ENCODE peak calls at places on chromosome 19, in six cellular contexts. I is kidney, M is Peyer's patch, X is tibial nerve, U is IMR-90, B is aorta. A is an unnamed sample.

GRCh38 chr19:2942928-2943640 is 1.7 kb downstream of the ZNF77 start:
- DNase-seq in I (no peak), M (no peak), U (no peak), X (no peak), B (no peak), A (no peak)

GRCh38 chr19:37999309-38000213 is 92.6 kb downstream of the SIPA1L3 start:
- DNase-seq in U (peak), B (peak), I (peak), M (no peak), X (peak), A (peak)

GRCh38 chr19:14612657-14613056 is 29.8 kb downstream of the CLEC17A start:
- DNase-seq in M (no peak), I (no peak), U (no peak), B (no peak), X (no peak), A (no peak)

GRCh38 chr19:1429750-1430149 is 8.4 kb upstream of the RPS15 start:
- DNase-seq in U (no peak), B (no peak), M (peak), X (no peak), I (no peak), A (no peak)

GRCh38 chr19:35279985-35280821 is 2.1 kb upstream of the HAMP start:
- DNase-seq in M (no peak), I (peak), U (no peak), X (no peak), B (no peak), A (no peak)

GRCh38 chr19:30036154-30037129 is 94.4 kb downstream of the URI1 start:
- DNase-seq in X (no peak), I (no peak), M (no peak), B (no peak), U (peak), A (peak)

GRCh38 chr19:5434970-5435641 is 20.1 kb upstream of the ZNRF4 start:
- DNase-seq in M (no peak), B (no peak), X (no peak), U (peak), I (no peak), A (peak)

GRCh38 chr19:6071103-6071485 is 39.2 kb downstream of the RFX2 start:
- DNase-seq in B (no peak), M (peak), I (no peak), X (no peak), U (peak), A (peak)

GRCh38 chr19:44111910-44112463 is 1.2 kb upstream of the ZNF225 start:
- DNase-seq in X (no peak), I (no peak), B (no peak), U (peak), M (no peak), A (peak)

GRCh38 chr19:37218592-37218935 is 550 bp downstream of the ZNF383 start:
- DNase-seq in M (no peak), X (no peak), U (peak), I (no peak), B (no peak), A (peak)

GRCh38 chr19:5290336-5291262 is 50.0 kb downstream of the PTPRS start:
- DNase-seq in B (no peak), U (no peak), X (no peak), I (no peak), M (no peak), A (no peak)

GRCh38 chr19:5561559-5561958 is 6.2 kb downstream of the TINCR start:
- DNase-seq in U (no peak), X (no peak), I (no peak), B (no peak), M (no peak), A (no peak)

GRCh38 chr19:1133471-1133929 is 29.7 kb downstream of the GPX4 start:
- DNase-seq in X (no peak), M (peak), I (no peak), B (no peak), U (no peak), A (no peak)

GRCh38 chr19:27779953-27780352 is 1433.0 kb downstream of the UQCRFS1 start:
- DNase-seq in M (no peak), U (no peak), X (no peak), B (no peak), I (no peak), A (no peak)

GRCh38 chr19:4234142-4234861 is 5.0 kb downstream of the EBI3 start:
- DNase-seq in X (no peak), I (no peak), M (no peak), B (no peak), U (no peak), A (no peak)

GRCh38 chr19:44587863-44588752 is 25.3 kb upstream of the IGSF23 start:
- DNase-seq in U (peak), I (no peak), X (no peak), B (no peak), M (no peak), A (peak)

GRCh38 chr19:38033658-38034150 is 126.7 kb downstream of the SIPA1L3 start:
- DNase-seq in B (no peak), I (peak), U (no peak), X (no peak), M (peak), A (no peak)

GRCh38 chr19:23002690-23003422 is at the start of gene ZNF728:
- DNase-seq in B (peak), M (peak), X (peak), I (no peak), U (no peak), A (peak)

GRCh38 chr19:29714953-29715694 is at the start of gene C19orf12:
- DNase-seq in B (peak), U (peak), X (no peak), M (peak), I (peak), A (peak)

GRCh38 chr19:54418030-54418929 is 3.0 kb downstream of the TTYH1 start:
- DNase-seq in U (peak), B (no peak), I (peak), X (no peak), M (no peak), A (no peak)

GRCh38 chr19:36420961-36421748 is 2.7 kb upstream of the ZFP82 start:
- DNase-seq in U (peak), X (no peak), B (peak), M (no peak), I (peak), A (peak)

GRCh38 chr19:38657633-38658222 is 10.3 kb downstream of the ACTN4 start:
- DNase-seq in B (no peak), M (no peak), I (no peak), U (peak), X (no peak), A (peak)

GRCh38 chr19:571127-571974 is 1.0 kb upstream of the BSG start:
- DNase-seq in U (peak), B (no peak), X (no peak), I (peak), M (peak), A (peak)

GRCh38 chr19:30122431-30122830 is 180.4 kb downstream of the URI1 start:
- DNase-seq in M (no peak), I (no peak), B (no peak), U (no peak), X (no peak), A (no peak)

GRCh38 chr19:10269333-10270179 is 1.4 kb upstream of the ICAM1 start:
- DNase-seq in B (peak), U (peak), M (peak), I (peak), X (peak), A (peak)
- H3K4me3 ChIP-seq in B (no peak), U (no peak), M (peak), I (peak), X (peak), A (peak)

GRCh38 chr19:7469654-7470285 is 19.1 kb downstream of the PEX11G start:
- DNase-seq in M (no peak), B (no peak), I (no peak), U (no peak), X (no peak), A (no peak)
- H3K4me3 ChIP-seq in M (no peak), B (no peak), I (no peak), U (no peak), X (no peak), A (no peak)

DNA sequence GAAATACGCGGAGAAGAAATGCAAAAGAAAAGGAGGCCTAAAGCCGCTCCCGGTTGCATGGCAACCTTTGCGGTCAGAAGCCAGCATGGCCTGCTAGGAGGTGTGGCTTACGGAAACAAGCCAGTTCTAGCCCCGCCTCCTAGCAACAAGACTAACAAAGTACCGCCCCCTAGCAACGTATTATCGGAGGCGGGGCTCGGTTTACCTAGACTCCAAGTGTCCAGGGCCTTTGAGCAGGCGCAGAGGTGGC is 438 bp upstream of the CYTH2 start:
- DNase-seq in I (no peak), M (peak), B (no peak), X (no peak), U (no peak), A (no peak)
- H3K4me3 ChIP-seq in I (peak), M (peak), B (no peak), X (no peak), U (peak), A (peak)

GRCh38 chr19:57829316-57829715 is 783 bp upstream of the ZNF587B start:
- DNase-seq in I (no peak), B (no peak), X (no peak), U (peak), M (no peak), A (no peak)

GRCh38 chr19:57825501-57825900 is 4.6 kb upstream of the ZNF587B start:
- DNase-seq in B (no peak), X (no peak), I (no peak), M (no peak), U (no peak), A (no peak)

GRCh38 chr19:57830071-57830602 is at the start of gene ZNF587B:
- DNase-seq in I (peak), M (peak), U (peak), X (peak), B (peak), A (peak)
- H3K4me3 ChIP-seq in I (peak), M (no peak), U (peak), X (no peak), B (no peak), A (peak)

GRCh38 chr19:8261881-8262280 is 46.3 kb downstream of the CD320 start:
- DNase-seq in B (no peak), M (no peak), X (no peak), U (no peak), I (peak), A (no peak)

GRCh38 chr19:8257052-8257443 is 47.9 kb downstream of the CERS4 start:
- DNase-seq in U (no peak), X (no peak), M (no peak), I (no peak), B (no peak), A (no peak)

GRCh38 chr19:8259922-8260247 is 48.3 kb downstream of the CD320 start:
- DNase-seq in B (no peak), M (no peak), I (peak), U (no peak), X (no peak), A (no peak)

GRCh38 chr19:8261347-8261746 is 46.8 kb downstream of the CD320 start:
- DNase-seq in M (no peak), U (no peak), I (no peak), B (no peak), X (no peak), A (no peak)

GRCh38 chr19:8259142-8259921 is 48.8 kb downstream of the CD320 start:
- DNase-seq in M (no peak), X (no peak), B (no peak), U (no peak), I (peak), A (no peak)
- H3K4me3 ChIP-seq in M (no peak), X (no peak), B (no peak), U (no peak), I (no peak), A (no peak)

GRCh38 chr19:51641648-51642047 is 5.0 kb downstream of the SIGLEC14 start:
- DNase-seq in X (no peak), B (no peak), M (no peak), U (no peak), I (no peak), A (no peak)
- H3K4me3 ChIP-seq in X (no peak), B (no peak), M (no peak), U (no peak), I (no peak), A (no peak)

DNA sequence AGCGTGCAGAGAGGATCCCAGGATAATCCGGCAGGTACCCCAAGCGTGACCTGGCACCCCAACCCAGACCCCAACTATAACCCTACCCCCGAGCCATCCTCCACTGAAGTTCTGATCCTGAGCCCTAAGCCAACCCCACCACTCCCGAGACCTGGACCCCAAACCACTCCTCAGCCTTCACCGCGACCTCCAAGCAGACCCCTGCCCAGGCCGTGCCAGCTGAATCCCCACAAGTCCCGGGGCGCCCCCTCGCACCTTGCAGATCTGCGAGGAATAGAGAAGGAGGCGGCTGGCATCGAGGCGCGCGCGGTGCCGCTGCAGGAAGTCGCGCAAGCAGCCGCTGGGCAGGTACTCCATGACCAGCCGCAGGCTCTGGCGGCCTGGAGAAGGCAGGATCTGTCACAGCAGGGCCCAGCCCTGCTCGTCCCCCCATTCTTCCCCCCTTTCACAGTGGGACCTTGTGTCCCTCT is 10.1 kb upstream of the INSL3 start:
- DNase-seq in M (no peak), X (no peak), U (no peak), B (no peak), I (peak), A (no peak)
- H3K4me3 ChIP-seq in M (no peak), X (no peak), U (no peak), B (no peak), I (no peak), A (no peak)

GRCh38 chr19:39997595-39998216 is 846 bp downstream of the ZNF546 start:
- DNase-seq in M (no peak), I (no peak), U (peak), X (no peak), B (no peak), A (peak)
- H3K4me3 ChIP-seq in M (peak), I (peak), U (peak), X (peak), B (peak), A (peak)

GRCh38 chr19:45878043-45878794 is 7.7 kb downstream of the IRF2BP1 start:
- DNase-seq in B (no peak), I (no peak), X (no peak), U (no peak), M (peak), A (no peak)

GRCh38 chr19:45873219-45873772 is 9.2 kb downstream of the FOXA3 start:
- DNase-seq in X (no peak), M (no peak), B (no peak), I (no peak), U (no peak), A (no peak)

GRCh38 chr19:45874620-45874966 is 10.5 kb downstream of the FOXA3 start:
- DNase-seq in B (no peak), X (no peak), M (no peak), U (no peak), I (no peak), A (no peak)

GRCh38 chr19:45876411-45877197 is 9.3 kb downstream of the IRF2BP1 start:
- DNase-seq in I (peak), X (peak), U (peak), B (peak), M (peak), A (peak)

DNA sequence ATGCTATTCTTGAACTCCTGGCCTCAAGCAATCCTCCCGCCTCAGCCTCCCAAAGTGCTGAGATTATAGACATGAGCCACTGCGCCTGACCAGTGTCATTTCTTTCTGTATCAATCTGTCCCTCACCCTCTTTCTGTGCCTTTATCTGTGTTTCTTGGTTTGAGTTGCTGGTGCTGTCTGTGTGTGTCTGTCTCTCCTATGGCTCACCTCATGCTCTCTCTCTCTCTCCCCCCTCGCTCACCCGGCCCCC is 9.9 kb downstream of the IRF2BP1 start:
- DNase-seq in X (no peak), B (no peak), M (no peak), U (no peak), I (no peak), A (no peak)
- H3K4me3 ChIP-seq in X (no peak), B (no peak), M (no peak), U (no peak), I (no peak), A (no peak)

DNA sequence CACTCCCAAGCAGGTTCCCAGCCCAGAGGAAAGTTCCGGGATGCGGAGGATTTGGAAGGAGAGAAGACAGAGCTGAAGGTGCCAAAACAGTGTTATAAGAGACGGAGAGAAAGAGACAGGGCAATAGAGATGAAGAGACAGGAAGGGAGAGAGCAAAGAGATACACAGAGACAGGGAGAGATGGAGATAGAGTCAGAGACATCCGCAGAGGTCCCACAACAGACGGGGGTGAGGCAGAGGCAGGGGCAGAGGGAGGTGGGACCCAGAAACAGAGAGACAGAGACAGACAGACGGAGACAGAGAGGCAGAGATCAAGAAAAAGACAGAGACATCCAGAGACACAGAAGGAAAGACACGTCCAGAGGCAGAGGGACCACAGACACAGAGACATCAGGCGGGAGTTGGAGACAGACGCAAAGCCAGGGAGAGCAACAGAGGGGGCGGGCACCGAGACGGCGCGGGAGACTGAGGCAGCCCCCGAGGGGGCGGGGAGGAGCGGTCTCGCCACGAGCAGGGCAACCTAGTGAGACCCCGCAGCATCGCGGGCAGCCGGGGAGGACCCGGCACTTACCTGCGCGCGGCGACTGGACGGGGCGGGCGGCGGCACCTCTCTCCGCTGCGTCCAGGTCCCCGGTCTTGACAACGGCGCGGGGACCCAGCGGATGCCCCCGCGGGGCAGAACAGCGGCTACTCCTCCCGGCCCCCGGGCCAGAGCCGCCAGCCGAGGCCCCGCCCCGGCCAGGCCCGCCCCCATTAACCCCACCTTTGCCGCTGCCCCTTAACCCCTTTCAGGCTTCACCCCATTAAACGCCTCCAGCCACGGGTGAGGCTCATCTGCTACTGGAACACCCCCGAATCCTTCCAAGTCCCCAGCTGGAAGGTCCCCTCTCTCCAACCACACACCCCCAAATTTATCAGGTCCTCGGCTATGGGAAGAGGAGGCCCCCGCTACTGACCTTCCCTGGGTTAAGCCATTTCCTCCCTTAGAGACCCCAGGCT is at the start of gene GPR4:
- DNase-seq in B (no peak), U (no peak), I (peak), X (no peak), M (no peak), A (peak)
- H3K4me3 ChIP-seq in B (no peak), U (no peak), I (peak), X (peak), M (peak), A (peak)